ENCODE peak calls at places on chromosome 20, in eight cellular contexts. One of them, this sample, is unnamed. For H3K4me1, the result is how much of the 10 kb centered on the place peaks cover.

GRCh38 chr20:2748551-2749342 is 51.7 kb downstream of the CPXM1 start:
- DNase-seq in breast epithelium: no peak
- DNase-seq in sigmoid colon: peak
- DNase-seq in spleen: peak
- DNase-seq in Panc1: no peak
- DNase-seq in HCT116: no peak
- DNase-seq in stomach: no peak
- DNase-seq in K562: no peak
- DNase-seq in this sample: no peak

GRCh38 chr20:38057351-38057972 is 23.9 kb downstream of the RPRD1B start:
- DNase-seq in breast epithelium: peak
- DNase-seq in sigmoid colon: peak
- DNase-seq in spleen: peak
- DNase-seq in Panc1: peak
- DNase-seq in HCT116: peak
- DNase-seq in stomach: peak
- DNase-seq in K562: peak
- DNase-seq in this sample: peak

GRCh38 chr20:34970193-34971037 is 14.7 kb downstream of the MYH7B start:
- DNase-seq in breast epithelium: no peak
- DNase-seq in sigmoid colon: no peak
- DNase-seq in spleen: no peak
- DNase-seq in Panc1: no peak
- DNase-seq in HCT116: no peak
- DNase-seq in stomach: no peak
- DNase-seq in K562: no peak
- DNase-seq in this sample: no peak

GRCh38 chr20:24787071-24787470 is 162.0 kb upstream of the CST7 start:
- DNase-seq in breast epithelium: no peak
- DNase-seq in sigmoid colon: no peak
- DNase-seq in spleen: peak
- DNase-seq in Panc1: no peak
- DNase-seq in HCT116: no peak
- DNase-seq in stomach: no peak
- DNase-seq in K562: no peak
- DNase-seq in this sample: no peak

GRCh38 chr20:56323656-56324055 is 35.1 kb upstream of the FAM210B start:
- DNase-seq in breast epithelium: no peak
- DNase-seq in sigmoid colon: no peak
- DNase-seq in spleen: no peak
- DNase-seq in Panc1: no peak
- DNase-seq in HCT116: no peak
- DNase-seq in stomach: no peak
- DNase-seq in K562: no peak
- DNase-seq in this sample: no peak

GRCh38 chr20:38243617-38244016 is 16.9 kb downstream of the KIAA1755 start:
- DNase-seq in breast epithelium: no peak
- DNase-seq in sigmoid colon: peak
- DNase-seq in spleen: peak
- DNase-seq in Panc1: no peak
- DNase-seq in HCT116: no peak
- DNase-seq in stomach: no peak
- DNase-seq in K562: no peak
- DNase-seq in this sample: no peak

GRCh38 chr20:32201296-32201976 is 6.1 kb downstream of the PLAGL2 start:
- DNase-seq in breast epithelium: no peak
- DNase-seq in sigmoid colon: no peak
- DNase-seq in spleen: no peak
- DNase-seq in Panc1: no peak
- DNase-seq in HCT116: no peak
- DNase-seq in stomach: no peak
- DNase-seq in K562: no peak
- DNase-seq in this sample: no peak

GRCh38 chr20:2820896-2821869 is 5.0 kb downstream of the TMEM239 start:
- DNase-seq in breast epithelium: peak
- DNase-seq in sigmoid colon: no peak
- DNase-seq in spleen: no peak
- DNase-seq in Panc1: no peak
- DNase-seq in HCT116: no peak
- DNase-seq in stomach: no peak
- DNase-seq in K562: peak
- DNase-seq in this sample: no peak

GRCh38 chr20:23141450-23142161 is 55.5 kb upstream of the CD93 start:
- DNase-seq in breast epithelium: no peak
- DNase-seq in sigmoid colon: peak
- DNase-seq in spleen: no peak
- DNase-seq in Panc1: no peak
- DNase-seq in HCT116: no peak
- DNase-seq in stomach: no peak
- DNase-seq in K562: no peak
- DNase-seq in this sample: peak

GRCh38 chr20:52124821-52125220 is 66.8 kb downstream of the ZFP64 start:
- DNase-seq in breast epithelium: no peak
- DNase-seq in sigmoid colon: no peak
- DNase-seq in spleen: no peak
- DNase-seq in Panc1: no peak
- DNase-seq in HCT116: no peak
- DNase-seq in stomach: no peak
- DNase-seq in K562: no peak
- DNase-seq in this sample: no peak

GRCh38 chr20:17315491-17316231 is 88.8 kb downstream of the PCSK2 start:
- DNase-seq in breast epithelium: no peak
- DNase-seq in sigmoid colon: no peak
- DNase-seq in spleen: no peak
- DNase-seq in Panc1: no peak
- DNase-seq in HCT116: no peak
- DNase-seq in stomach: no peak
- DNase-seq in K562: no peak
- DNase-seq in this sample: no peak

GRCh38 chr20:33944914-33945313 is 48.8 kb upstream of the RALY start:
- DNase-seq in breast epithelium: no peak
- DNase-seq in sigmoid colon: no peak
- DNase-seq in spleen: no peak
- DNase-seq in Panc1: no peak
- DNase-seq in HCT116: no peak
- DNase-seq in stomach: no peak
- DNase-seq in K562: no peak
- DNase-seq in this sample: no peak

GRCh38 chr20:35398660-35399144 is 13.1 kb downstream of the UQCC1 start:
- DNase-seq in breast epithelium: no peak
- DNase-seq in sigmoid colon: no peak
- DNase-seq in spleen: no peak
- DNase-seq in Panc1: no peak
- DNase-seq in HCT116: no peak
- DNase-seq in stomach: no peak
- DNase-seq in K562: no peak
- DNase-seq in this sample: no peak

GRCh38 chr20:13831476-13831875 is 46.6 kb downstream of the NDUFAF5 start:
- DNase-seq in breast epithelium: no peak
- DNase-seq in sigmoid colon: no peak
- DNase-seq in spleen: no peak
- DNase-seq in Panc1: no peak
- DNase-seq in HCT116: no peak
- DNase-seq in stomach: no peak
- DNase-seq in K562: no peak
- DNase-seq in this sample: no peak

GRCh38 chr20:54084727-54085368 is 14.5 kb upstream of the BCAS1 start:
- DNase-seq in breast epithelium: no peak
- DNase-seq in sigmoid colon: no peak
- DNase-seq in spleen: no peak
- DNase-seq in Panc1: peak
- DNase-seq in HCT116: no peak
- DNase-seq in stomach: peak
- DNase-seq in K562: no peak
- DNase-seq in this sample: no peak

GRCh38 chr20:33130553-33130952 is 37.4 kb upstream of the BPIFA2 start:
- DNase-seq in breast epithelium: no peak
- DNase-seq in sigmoid colon: no peak
- DNase-seq in spleen: no peak
- DNase-seq in Panc1: no peak
- DNase-seq in HCT116: no peak
- DNase-seq in stomach: peak
- DNase-seq in K562: no peak
- DNase-seq in this sample: no peak

GRCh38 chr20:44681796-44682566 is 30.5 kb upstream of the ADA start:
- DNase-seq in breast epithelium: no peak
- DNase-seq in sigmoid colon: no peak
- DNase-seq in spleen: no peak
- DNase-seq in Panc1: no peak
- DNase-seq in HCT116: no peak
- DNase-seq in stomach: no peak
- DNase-seq in K562: no peak
- DNase-seq in this sample: no peak

GRCh38 chr20:44684047-44684965 is 30.9 kb upstream of the CCN5 start:
- DNase-seq in breast epithelium: no peak
- DNase-seq in sigmoid colon: no peak
- DNase-seq in spleen: no peak
- DNase-seq in Panc1: no peak
- DNase-seq in HCT116: no peak
- DNase-seq in stomach: peak
- DNase-seq in K562: no peak
- DNase-seq in this sample: no peak

GRCh38 chr20:44686934-44687333 is 28.2 kb upstream of the CCN5 start:
- DNase-seq in breast epithelium: no peak
- DNase-seq in sigmoid colon: no peak
- DNase-seq in spleen: no peak
- DNase-seq in Panc1: no peak
- DNase-seq in HCT116: no peak
- DNase-seq in stomach: no peak
- DNase-seq in K562: no peak
- DNase-seq in this sample: no peak

GRCh38 chr20:44678990-44679611 is 27.6 kb upstream of the ADA start:
- DNase-seq in breast epithelium: no peak
- DNase-seq in sigmoid colon: no peak
- DNase-seq in spleen: no peak
- DNase-seq in Panc1: no peak
- DNase-seq in HCT116: no peak
- DNase-seq in stomach: no peak
- DNase-seq in K562: peak
- DNase-seq in this sample: no peak

DNA sequence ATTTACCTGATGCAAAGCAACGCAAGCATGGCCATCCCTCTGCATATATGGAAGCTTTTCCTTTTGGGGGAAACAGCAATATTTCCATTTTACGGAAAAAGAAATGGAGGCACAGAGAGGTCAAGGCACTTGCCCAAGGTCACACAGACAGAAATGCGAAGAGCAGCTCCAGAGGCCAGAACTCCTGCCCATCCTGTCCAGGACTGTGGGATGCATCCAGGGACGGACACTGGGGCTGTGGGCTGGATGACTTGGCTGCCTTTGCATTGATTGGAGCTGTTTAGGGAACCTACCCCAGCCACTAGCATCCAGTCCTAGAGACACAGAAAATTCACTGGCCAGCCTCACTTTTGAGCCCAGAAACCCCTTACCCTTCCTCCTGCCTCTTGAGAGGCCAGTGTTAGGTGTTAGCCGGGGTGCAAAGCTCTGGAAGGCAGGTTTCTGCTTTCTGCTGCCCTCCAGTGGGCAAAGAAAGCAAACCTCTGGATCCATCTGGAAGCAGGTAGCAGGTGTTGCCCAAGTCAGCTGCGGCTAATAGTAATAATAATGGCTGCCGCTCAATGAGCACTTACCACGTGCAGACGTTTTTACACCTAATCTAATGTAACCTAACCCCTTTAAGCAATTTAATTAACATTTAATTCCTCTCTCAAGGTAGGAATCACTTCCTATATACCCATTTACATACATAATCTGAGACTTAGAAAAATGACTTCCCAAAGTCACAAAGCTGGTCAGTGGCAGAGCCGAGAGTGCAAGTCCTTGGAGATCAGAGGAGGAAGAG is 31.7 kb upstream of the CCN5 start:
- DNase-seq in breast epithelium: no peak
- DNase-seq in sigmoid colon: no peak
- DNase-seq in spleen: no peak
- DNase-seq in Panc1: no peak
- DNase-seq in HCT116: peak
- DNase-seq in stomach: peak
- DNase-seq in K562: peak
- DNase-seq in this sample: no peak
- TF ChIP-seq CTCF in breast epithelium: peak
- TF ChIP-seq CTCF in sigmoid colon: no peak
- TF ChIP-seq CTCF in spleen: peak
- TF ChIP-seq CTCF in Panc1: no peak
- TF ChIP-seq CTCF in HCT116: peak
- TF ChIP-seq CTCF in stomach: peak
- TF ChIP-seq CTCF in K562: peak
- TF ChIP-seq CTCF in this sample: peak

GRCh38 chr20:1388706-1389483 is 4.0 kb downstream of the FKBP1A start:
- DNase-seq in breast epithelium: no peak
- DNase-seq in sigmoid colon: no peak
- DNase-seq in spleen: no peak
- DNase-seq in Panc1: no peak
- DNase-seq in HCT116: no peak
- DNase-seq in stomach: no peak
- DNase-seq in K562: no peak
- DNase-seq in this sample: no peak
- H3K4me1 ChIP-seq in breast epithelium: under half
- H3K4me1 ChIP-seq in sigmoid colon: under half
- H3K4me1 ChIP-seq in spleen: half or more
- H3K4me1 ChIP-seq in Panc1: half or more
- H3K4me1 ChIP-seq in HCT116: under half
- H3K4me1 ChIP-seq in stomach: half or more
- H3K4me1 ChIP-seq in K562: under half
- H3K4me1 ChIP-seq in this sample: half or more

GRCh38 chr20:18466574-18466893 is 296 bp downstream of the DZANK1 start:
- DNase-seq in breast epithelium: no peak
- DNase-seq in sigmoid colon: no peak
- DNase-seq in spleen: no peak
- DNase-seq in Panc1: no peak
- DNase-seq in HCT116: no peak
- DNase-seq in stomach: no peak
- DNase-seq in K562: no peak
- DNase-seq in this sample: no peak
- TF ChIP-seq POLR2AphosphoS5 in breast epithelium: no peak
- TF ChIP-seq POLR2AphosphoS5 in sigmoid colon: no peak
- TF ChIP-seq POLR2AphosphoS5 in spleen: no peak
- TF ChIP-seq POLR2AphosphoS5 in Panc1: peak
- TF ChIP-seq POLR2AphosphoS5 in HCT116: peak
- TF ChIP-seq POLR2AphosphoS5 in stomach: no peak
- TF ChIP-seq POLR2AphosphoS5 in K562: no peak
- TF ChIP-seq POLR2AphosphoS5 in this sample: no peak

DNA sequence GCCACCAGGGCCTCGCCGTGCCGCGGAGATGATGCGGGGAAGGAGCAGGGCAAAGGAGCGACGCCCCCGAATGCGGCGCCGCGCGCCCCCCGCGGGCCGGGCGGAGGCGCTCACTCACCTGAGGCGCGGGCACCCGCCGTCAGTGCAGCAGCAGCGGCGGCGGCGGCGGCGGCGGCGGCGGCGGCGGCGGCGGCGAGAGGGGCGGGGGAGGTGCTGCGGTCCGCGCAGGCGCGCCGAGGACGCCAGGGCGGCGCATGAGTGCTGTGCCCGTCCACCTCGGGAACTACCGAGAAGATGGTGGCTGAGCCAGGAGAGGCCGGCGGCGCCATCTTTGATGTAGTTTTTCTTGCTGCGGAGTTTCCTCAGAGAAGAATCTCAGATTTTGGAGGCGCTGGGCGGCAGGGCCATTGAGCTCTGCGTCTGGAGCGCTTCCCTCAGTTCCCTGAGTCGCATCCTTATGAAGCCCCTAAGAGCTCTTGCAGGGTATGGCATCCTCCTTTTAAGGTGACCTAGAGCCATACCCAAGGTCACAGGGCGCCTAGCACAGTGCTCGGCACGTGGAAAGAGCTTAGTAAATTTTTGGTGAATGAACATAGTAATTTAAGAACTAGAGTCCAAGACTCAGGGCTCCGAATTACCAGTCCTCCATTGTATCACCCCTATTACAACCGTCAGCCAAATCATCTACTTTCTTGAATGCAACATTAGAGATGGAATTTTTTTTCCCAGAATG is at the start of gene NDRG3:
- DNase-seq in breast epithelium: peak
- DNase-seq in sigmoid colon: peak
- DNase-seq in spleen: peak
- DNase-seq in Panc1: peak
- DNase-seq in HCT116: peak
- DNase-seq in stomach: peak
- DNase-seq in K562: peak
- DNase-seq in this sample: peak
- TF ChIP-seq CTCF in breast epithelium: peak
- TF ChIP-seq CTCF in sigmoid colon: no peak
- TF ChIP-seq CTCF in spleen: no peak
- TF ChIP-seq CTCF in Panc1: no peak
- TF ChIP-seq CTCF in HCT116: no peak
- TF ChIP-seq CTCF in stomach: no peak
- TF ChIP-seq CTCF in K562: no peak
- TF ChIP-seq CTCF in this sample: no peak